ENCODE peak calls at places on chromosomes 3 and 15, in seven cellular contexts. U is fibroblast of lung, V is astrocyte, H is IMR-90, M is thoracic aorta, C is fibroblast of the aortic adventitia, D is tibial artery. S is an unnamed sample.

GRCh38 chr15:66961407-66961884 is 104.0 kb upstream of the SMAD3 start:
- DNase-seq in U (peak), V (no peak), H (peak), M (no peak), C (peak), D (peak), S (no peak)

GRCh38 chr3:58271901-58272501 is 34.0 kb upstream of the RPP14 start:
- DNase-seq in U (peak), V (peak), H (peak), M (no peak), C (peak), D (no peak), S (no peak)

GRCh38 chr3:25587094-25587493 is 77.6 kb downstream of the TOP2B start:
- DNase-seq in U (no peak), V (no peak), H (no peak), M (no peak), C (no peak), D (no peak), S (no peak)

GRCh38 chr15:69359724-69360123 is 54.4 kb upstream of the KIF23 start:
- DNase-seq in U (peak), V (peak), H (peak), M (no peak), C (peak), D (no peak), S (no peak)

GRCh38 chr15:49758856-49759255 is 138.0 kb downstream of the DTWD1 start:
- DNase-seq in U (no peak), V (peak), H (peak), M (no peak), C (peak), D (no peak), S (no peak)

GRCh38 chr3:42829628-42830436 is 20.6 kb downstream of the ACKR2 start:
- DNase-seq in U (no peak), V (no peak), H (no peak), M (no peak), C (no peak), D (no peak), S (no peak)

GRCh38 chr3:136343873-136344281 is 93.7 kb downstream of the PCCB start:
- DNase-seq in U (peak), V (peak), H (peak), M (peak), C (peak), D (peak), S (peak)

GRCh38 chr3:13194285-13195209 is 121.3 kb upstream of the IQSEC1 start:
- DNase-seq in U (no peak), V (no peak), H (no peak), M (no peak), C (no peak), D (no peak), S (no peak)

GRCh38 chr3:125428216-125428830 is 53.2 kb upstream of the ZNF148 start:
- DNase-seq in U (no peak), V (no peak), H (no peak), M (no peak), C (no peak), D (no peak), S (no peak)

GRCh38 chr3:54954516-54954915 is 26.7 kb upstream of the LRTM1 start:
- DNase-seq in U (no peak), V (peak), H (no peak), M (no peak), C (no peak), D (no peak), S (no peak)

GRCh38 chr15:23420806-23421575 is 26.1 kb downstream of the GOLGA6L2 start:
- DNase-seq in U (peak), V (no peak), H (no peak), M (no peak), C (peak), D (peak), S (peak)

GRCh38 chr3:133574260-133574881 is 885 bp downstream of the CDV3 start:
- DNase-seq in U (peak), V (peak), H (peak), M (no peak), C (peak), D (peak), S (no peak)

GRCh38 chr3:85853805-85854204 is 895.0 kb downstream of the CADM2 start:
- DNase-seq in U (no peak), V (no peak), H (no peak), M (no peak), C (no peak), D (no peak), S (no peak)

GRCh38 chr3:179133575-179133974 is 14.6 kb upstream of the PIK3CA start:
- DNase-seq in U (no peak), V (no peak), H (no peak), M (no peak), C (no peak), D (no peak), S (no peak)

GRCh38 chr3:150739877-150740645 is 22.9 kb downstream of the SIAH2 start:
- DNase-seq in U (no peak), V (no peak), H (no peak), M (no peak), C (no peak), D (no peak), S (no peak)

GRCh38 chr3:110094002-110094401 is 756.7 kb upstream of the DPPA4 start:
- DNase-seq in U (peak), V (no peak), H (peak), M (no peak), C (no peak), D (no peak), S (no peak)

GRCh38 chr15:98898122-98898521 is 109.5 kb downstream of the PGPEP1L start:
- DNase-seq in U (no peak), V (no peak), H (no peak), M (no peak), C (peak), D (no peak), S (no peak)

GRCh38 chr3:125406070-125406469 is 30.9 kb upstream of the ZNF148 start:
- DNase-seq in U (no peak), V (no peak), H (no peak), M (no peak), C (no peak), D (no peak), S (no peak)

GRCh38 chr3:68705695-68706429 is 226.5 kb downstream of the TAFA4 start:
- DNase-seq in U (no peak), V (no peak), H (no peak), M (peak), C (no peak), D (peak), S (no peak)

GRCh38 chr3:114307841-114308228 is 14.0 kb downstream of the TIGIT start:
- DNase-seq in U (no peak), V (no peak), H (no peak), M (no peak), C (no peak), D (no peak), S (no peak)

GRCh38 chr3:58169371-58169770 is 41.4 kb downstream of the DNASE1L3 start:
- DNase-seq in U (no peak), V (no peak), H (no peak), M (no peak), C (no peak), D (no peak), S (no peak)

GRCh38 chr3:15796771-15797599 is 794 bp downstream of the ANKRD28 start:
- DNase-seq in U (peak), V (peak), H (peak), M (no peak), C (peak), D (no peak), S (no peak)

GRCh38 chr3:195612075-195612800 is 28.5 kb upstream of the APOD start:
- DNase-seq in U (no peak), V (no peak), H (no peak), M (no peak), C (no peak), D (peak), S (no peak)

GRCh38 chr15:90083419-90083818 is 18.8 kb downstream of the IDH2 start:
- DNase-seq in U (no peak), V (no peak), H (no peak), M (no peak), C (no peak), D (no peak), S (no peak)

GRCh38 chr15:90079619-90080559 is 22.4 kb downstream of the IDH2 start:
- DNase-seq in U (no peak), V (no peak), H (no peak), M (no peak), C (no peak), D (no peak), S (no peak)

GRCh38 chr15:90083954-90084607 is 18.2 kb downstream of the IDH2 start:
- DNase-seq in U (no peak), V (no peak), H (no peak), M (no peak), C (no peak), D (no peak), S (no peak)

GRCh38 chr15:90080818-90081382 is 21.4 kb downstream of the IDH2 start:
- DNase-seq in U (no peak), V (no peak), H (no peak), M (no peak), C (no peak), D (no peak), S (no peak)

DNA sequence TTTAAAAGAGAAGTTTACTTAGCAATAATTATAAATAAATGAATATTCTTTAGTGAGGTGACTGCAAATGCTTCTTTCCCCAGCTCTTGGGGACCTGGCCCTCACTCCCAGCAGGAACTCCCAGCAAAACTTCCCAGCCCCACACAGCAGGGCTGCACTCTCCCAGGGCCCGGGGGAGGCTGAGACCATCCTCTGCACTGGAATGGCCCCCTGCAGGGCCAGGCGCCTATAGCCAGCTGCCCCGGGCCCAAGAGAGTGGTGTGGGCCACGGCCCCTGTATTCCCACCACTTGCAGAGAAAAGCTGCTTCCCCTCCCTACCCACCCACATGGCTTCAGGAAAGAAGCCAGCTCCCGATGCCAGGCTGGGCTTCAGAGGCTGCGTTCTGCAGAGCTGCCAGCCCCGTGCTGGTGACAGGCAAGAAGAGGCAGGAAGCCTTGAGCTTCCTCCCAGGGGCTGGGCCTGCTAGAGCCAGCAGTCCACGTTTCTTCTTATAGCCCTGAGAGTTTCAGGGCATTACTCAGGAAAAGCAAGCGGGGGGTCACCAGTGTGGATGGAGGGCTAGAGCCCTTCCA is 20.0 kb downstream of the IDH2 start:
- DNase-seq in U (no peak), V (no peak), H (no peak), M (no peak), C (no peak), D (no peak), S (no peak)
- TF ChIP-seq CTCF in U (no peak), V (no peak), H (no peak), M (no peak), C (no peak), D (no peak), S (no peak)

GRCh38 chr3:128075516-128076464 is 23.6 kb downstream of the SEC61A1 start:
- DNase-seq in U (peak), V (peak), H (peak), M (no peak), C (peak), D (peak), S (peak)
- H3K4me3 ChIP-seq in U (peak), V (peak), H (peak), M (peak), C (peak), D (peak), S (peak)

GRCh38 chr3:38479431-38480092 is 16.6 kb upstream of the EXOG start:
- DNase-seq in U (peak), V (no peak), H (peak), M (no peak), C (peak), D (peak), S (no peak)
- TF ChIP-seq CTCF in U (peak), V (peak), H (peak), M (peak), C (peak), D (peak), S (peak)

GRCh38 chr15:70702584-70702983 is 60.8 kb downstream of the UACA start:
- DNase-seq in U (no peak), V (no peak), H (no peak), M (no peak), C (peak), D (no peak), S (no peak)

GRCh38 chr15:70703483-70703882 is 59.9 kb downstream of the UACA start:
- DNase-seq in U (no peak), V (peak), H (no peak), M (no peak), C (peak), D (no peak), S (no peak)

GRCh38 chr15:70704166-70704565 is 59.2 kb downstream of the UACA start:
- DNase-seq in U (no peak), V (no peak), H (no peak), M (no peak), C (no peak), D (no peak), S (no peak)

GRCh38 chr15:70701891-70702568 is 61.3 kb downstream of the UACA start:
- DNase-seq in U (peak), V (peak), H (peak), M (no peak), C (peak), D (no peak), S (peak)

DNA sequence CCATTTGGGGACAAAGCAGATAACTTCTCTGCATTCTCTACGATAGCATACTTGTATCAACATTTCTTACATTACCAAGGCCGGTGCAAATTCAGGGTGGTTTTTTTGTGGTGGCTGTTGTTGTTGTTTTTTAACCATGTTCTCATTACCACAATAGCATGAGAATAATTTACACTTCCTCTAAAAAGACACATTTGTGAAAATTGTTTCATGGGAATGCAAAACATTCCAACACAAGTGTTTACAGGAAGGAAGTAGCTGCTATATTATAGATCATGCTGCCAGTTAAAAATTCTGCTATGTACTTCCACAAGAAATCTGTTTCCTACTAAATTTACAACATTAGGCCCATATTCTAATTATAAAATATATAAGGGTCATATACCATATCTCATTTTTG is 60.3 kb downstream of the UACA start:
- DNase-seq in U (no peak), V (no peak), H (no peak), M (no peak), C (no peak), D (no peak), S (no peak)
- H3K4me3 ChIP-seq in U (peak), V (peak), H (no peak), M (peak), C (peak), D (peak), S (peak)

GRCh38 chr3:129162729-129163579 is 2.1 kb upstream of the ISY1 start:
- DNase-seq in U (peak), V (no peak), H (no peak), M (no peak), C (no peak), D (no peak), S (no peak)
- TF ChIP-seq CTCF in U (peak), V (no peak), H (peak), M (no peak), C (peak), D (no peak), S (peak)

GRCh38 chr3:188126271-188126670 is 27.7 kb upstream of the LPP start:
- DNase-seq in U (no peak), V (peak), H (peak), M (no peak), C (peak), D (no peak), S (no peak)
- H3K4me3 ChIP-seq in U (no peak), V (no peak), H (no peak), M (no peak), C (no peak), D (no peak), S (no peak)

DNA sequence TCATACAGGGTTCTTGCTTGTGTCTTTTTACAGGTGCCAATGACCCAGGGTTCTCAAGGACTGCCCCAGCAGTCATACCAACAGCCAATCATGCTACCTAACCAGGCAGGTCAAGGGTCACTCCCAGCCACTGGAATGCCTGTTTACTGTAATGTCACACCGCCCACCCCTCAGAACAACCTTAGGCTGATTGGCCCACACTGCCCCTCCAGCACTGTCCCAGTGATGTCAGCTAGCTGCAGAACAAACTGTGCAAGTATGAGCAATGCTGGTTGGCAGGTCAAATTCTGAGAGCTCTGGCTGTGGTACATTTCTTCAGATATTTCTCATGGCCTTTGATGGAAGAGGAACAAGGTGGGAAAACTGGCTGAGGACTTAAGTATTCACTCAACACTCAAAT is 154.3 kb downstream of the ARPP21 start:
- DNase-seq in U (no peak), V (no peak), H (no peak), M (no peak), C (no peak), D (no peak), S (no peak)
- TF ChIP-seq CTCF in U (no peak), V (no peak), H (no peak), M (no peak), C (no peak), D (no peak), S (no peak)

GRCh38 chr3:29285356-29286070 is 4.6 kb downstream of the RBMS3 start:
- DNase-seq in U (peak), V (peak), H (peak), M (no peak), C (peak), D (no peak), S (no peak)
- H3K4me3 ChIP-seq in U (peak), V (peak), H (peak), M (peak), C (peak), D (peak), S (no peak)

GRCh38 chr15:45022871-45023658 is at the start of gene SORD:
- DNase-seq in U (peak), V (peak), H (peak), M (peak), C (peak), D (peak), S (peak)
- TF ChIP-seq CTCF in U (no peak), V (no peak), H (no peak), M (no peak), C (no peak), D (no peak), S (peak)

GRCh38 chr15:31268911-31269784 is 57.5 kb upstream of the KLF13 start:
- DNase-seq in U (no peak), V (no peak), H (no peak), M (no peak), C (no peak), D (peak), S (no peak)
- H3K4me3 ChIP-seq in U (no peak), V (no peak), H (no peak), M (no peak), C (no peak), D (no peak), S (no peak)

S was measured in retinal pigment epithelial cell.